ENCODE peak calls at places on chromosomes 6 and 20, in eight cellular contexts. P, I, Q, B, J, O, A and T are unnamed samples.

GRCh38 chr6:119598883-119599282 is 249.3 kb upstream of the MAN1A1 start:
- DNase-seq in P (no peak), I (no peak), Q (no peak), B (no peak), J (no peak), O (no peak), A (no peak), T (no peak)

GRCh38 chr20:53146201-53146891 is 174.2 kb downstream of the TSHZ2 start:
- DNase-seq in P (no peak), I (no peak), Q (no peak), B (no peak), J (no peak), O (no peak), A (no peak), T (no peak)

GRCh38 chr6:111776236-111777189 is 96.7 kb downstream of the FYN start:
- DNase-seq in P (no peak), I (peak), Q (no peak), B (no peak), J (no peak), O (no peak), A (no peak), T (no peak)

GRCh38 chr6:148471624-148472494 is 129.2 kb downstream of the SASH1 start:
- DNase-seq in P (peak), I (peak), Q (no peak), B (no peak), J (no peak), O (no peak), A (no peak), T (no peak)

GRCh38 chr6:76165471-76166221 is 93.2 kb upstream of the IMPG1 start:
- DNase-seq in P (no peak), I (no peak), Q (no peak), B (no peak), J (no peak), O (no peak), A (no peak), T (no peak)

GRCh38 chr20:50345712-50346371 is 155.2 kb downstream of the CEBPB start:
- DNase-seq in P (no peak), I (no peak), Q (no peak), B (no peak), J (no peak), O (no peak), A (no peak), T (no peak)

GRCh38 chr20:1569417-1569861 is 11.9 kb upstream of the SIRPD start:
- DNase-seq in P (no peak), I (no peak), Q (no peak), B (peak), J (no peak), O (peak), A (peak), T (peak)

GRCh38 chr6:132537977-132538376 is at the start of gene TAAR9:
- DNase-seq in P (no peak), I (no peak), Q (no peak), B (no peak), J (no peak), O (no peak), A (no peak), T (no peak)

GRCh38 chr20:37714973-37715657 is 21.3 kb downstream of the CTNNBL1 start:
- DNase-seq in P (no peak), I (peak), Q (no peak), B (no peak), J (no peak), O (no peak), A (no peak), T (peak)

GRCh38 chr6:149218471-149218870 is 99.0 kb upstream of the TAB2 start:
- DNase-seq in P (no peak), I (no peak), Q (no peak), B (no peak), J (no peak), O (no peak), A (no peak), T (no peak)

GRCh38 chr6:168228676-168229367 is 90.8 kb downstream of the DACT2 start:
- DNase-seq in P (no peak), I (no peak), Q (no peak), B (no peak), J (no peak), O (no peak), A (no peak), T (no peak)

GRCh38 chr6:45494734-45495133 is 117.0 kb upstream of the SUPT3H start:
- DNase-seq in P (no peak), I (no peak), Q (no peak), B (no peak), J (no peak), O (no peak), A (no peak), T (no peak)

GRCh38 chr6:81086931-81087330 is 665.5 kb downstream of the TENT5A start:
- DNase-seq in P (no peak), I (no peak), Q (no peak), B (no peak), J (no peak), O (no peak), A (no peak), T (no peak)

GRCh38 chr6:87705070-87705691 is 3.1 kb upstream of the AKIRIN2 start:
- DNase-seq in P (no peak), I (no peak), Q (no peak), B (peak), J (no peak), O (peak), A (no peak), T (no peak)

GRCh38 chr6:155227076-155227475 is 36.7 kb upstream of the CLDN20 start:
- DNase-seq in P (no peak), I (no peak), Q (no peak), B (no peak), J (peak), O (no peak), A (no peak), T (no peak)

GRCh38 chr6:155221086-155221485 is 42.7 kb upstream of the CLDN20 start:
- DNase-seq in P (no peak), I (no peak), Q (no peak), B (no peak), J (no peak), O (no peak), A (no peak), T (no peak)

GRCh38 chr6:155224618-155225017 is 39.2 kb upstream of the CLDN20 start:
- DNase-seq in P (no peak), I (no peak), Q (no peak), B (no peak), J (no peak), O (no peak), A (no peak), T (peak)

GRCh38 chr6:155219858-155220301 is 43.9 kb upstream of the CLDN20 start:
- DNase-seq in P (no peak), I (no peak), Q (no peak), B (no peak), J (no peak), O (no peak), A (no peak), T (no peak)

DNA sequence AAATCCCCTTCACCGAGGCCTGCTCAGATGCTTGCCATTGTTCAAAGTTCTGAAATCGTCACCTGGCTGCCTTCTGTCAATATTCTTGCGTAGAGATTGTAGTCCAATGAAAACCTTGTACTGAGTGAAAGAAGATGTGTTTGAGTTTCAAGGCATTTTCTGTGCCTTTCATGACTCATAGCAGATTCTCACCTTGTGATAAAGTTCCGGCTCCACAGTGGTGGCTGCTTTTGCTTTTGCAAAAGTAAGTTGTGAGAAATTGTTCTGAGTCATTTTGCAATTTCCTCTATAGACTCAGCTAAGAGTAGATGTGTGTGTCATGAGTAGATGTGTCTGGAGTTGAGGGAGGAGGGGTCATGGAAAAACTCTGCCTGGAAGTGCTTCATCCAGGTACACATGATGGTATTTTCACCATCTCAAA is 39.8 kb upstream of the CLDN20 start:
- DNase-seq in P (no peak), I (peak), Q (no peak), B (peak), J (no peak), O (peak), A (peak), T (peak)
- H3K9ac ChIP-seq in P (no peak), I (no peak), Q (no peak), B (peak), J (no peak), O (no peak), A (no peak), T (no peak)

DNA sequence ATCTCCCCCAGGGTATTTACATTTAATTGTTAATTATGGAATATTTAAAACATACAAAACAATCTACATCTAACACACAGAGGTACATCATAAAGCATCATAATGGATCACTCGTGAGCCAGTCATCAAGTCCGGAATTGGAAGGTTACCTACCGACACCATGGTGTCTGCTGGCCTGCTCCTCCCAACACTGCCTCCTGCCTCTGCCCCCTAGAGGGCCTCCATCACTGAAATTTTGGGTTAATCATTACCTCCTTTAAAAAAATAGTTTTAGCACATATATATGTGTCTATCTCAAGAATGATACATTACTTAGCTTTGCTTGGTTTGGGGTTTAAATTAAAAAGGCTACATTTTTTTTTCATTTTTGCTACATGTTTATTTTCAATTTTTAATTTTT is 114.6 kb upstream of the PDE10A start:
- DNase-seq in P (no peak), I (no peak), Q (no peak), B (no peak), J (no peak), O (no peak), A (no peak), T (no peak)
- TF ChIP-seq CTCF in P (peak), I (no peak), Q (no peak), B (no peak), J (peak), O (no peak), A (no peak), T (no peak)

GRCh38 chr20:32050851-32051556 is 1.0 kb upstream of the HCK start:
- DNase-seq in P (peak), I (no peak), Q (no peak), B (no peak), J (peak), O (no peak), A (no peak), T (no peak)
- TF ChIP-seq EZH2 in P (no peak), I (no peak), Q (no peak), B (no peak), J (no peak), O (no peak), A (no peak), T (no peak)

GRCh38 chr6:44086931-44087574 is 40.2 kb downstream of the MRPL14 start:
- DNase-seq in P (no peak), I (peak), Q (no peak), B (peak), J (no peak), O (no peak), A (no peak), T (no peak)
- H3K9ac ChIP-seq in P (no peak), I (no peak), Q (no peak), B (no peak), J (no peak), O (no peak), A (no peak), T (no peak)

DNA sequence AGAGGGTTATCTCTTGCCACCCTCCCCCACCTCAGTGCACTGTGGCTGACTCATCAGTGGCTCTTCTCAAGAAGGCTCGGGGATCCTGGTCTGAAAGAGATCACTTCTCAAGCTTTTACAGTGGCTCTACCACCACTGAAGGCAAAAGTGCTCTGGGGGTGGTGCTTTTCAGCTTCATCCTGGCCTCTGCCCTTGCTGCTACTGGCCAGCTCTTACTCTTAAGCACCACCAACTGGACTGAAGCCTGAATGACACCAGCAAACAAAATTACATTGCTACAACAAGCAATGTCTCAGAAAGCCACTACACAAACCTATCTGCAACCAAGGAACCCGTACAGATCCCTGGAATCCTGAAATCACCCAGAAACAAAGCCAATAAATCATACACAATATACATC is 402.1 kb downstream of the EPHA7 start:
- DNase-seq in P (no peak), I (peak), Q (peak), B (peak), J (peak), O (peak), A (no peak), T (no peak)
- TF ChIP-seq CTCF in P (peak), I (no peak), Q (peak), B (peak), J (peak), O (no peak), A (no peak), T (no peak)

DNA sequence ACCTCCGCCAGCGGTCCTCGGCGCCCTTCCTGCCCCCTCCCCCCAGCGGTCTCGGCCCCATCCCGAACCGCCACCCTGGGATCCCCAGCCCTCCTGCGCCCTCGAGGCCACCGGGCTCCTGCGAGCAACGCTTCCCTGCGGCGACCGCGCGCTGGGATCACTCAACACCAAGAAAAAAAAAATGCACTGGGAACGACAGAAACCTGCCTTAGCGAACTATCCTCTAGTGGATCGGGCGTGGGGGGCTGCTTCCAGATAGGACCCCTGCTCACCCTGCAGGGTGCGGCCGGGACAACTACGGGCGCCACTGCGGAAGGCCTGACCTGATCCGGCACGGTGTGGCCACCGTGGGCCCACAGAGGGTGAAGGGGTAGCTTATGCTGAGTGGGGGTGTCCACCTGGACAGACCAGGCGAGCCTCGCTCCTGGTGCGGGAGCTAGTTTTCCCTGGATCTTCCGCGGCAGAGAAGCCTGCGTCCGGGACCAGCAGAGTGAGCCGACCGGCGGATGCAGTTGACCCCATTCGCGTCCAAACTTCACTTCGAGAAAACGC is 38.0 kb downstream of the NCR2 start:
- DNase-seq in P (peak), I (no peak), Q (no peak), B (no peak), J (no peak), O (no peak), A (no peak), T (no peak)
- TF ChIP-seq EZH2 in P (no peak), I (no peak), Q (no peak), B (no peak), J (peak), O (no peak), A (no peak), T (no peak)